ENCODE peak calls at places on chromosomes 6 and 20, in five cellular contexts. C, N, H, E and B are unnamed samples.

GRCh38 chr6:87419266-87419665 is 11.5 kb downstream of the CFAP206 start:
- DNase-seq in C (no peak), N (no peak), H (no peak), E (no peak), B (no peak)

GRCh38 chr6:160500639-160501038 is 152.5 kb downstream of the SLC22A3 start:
- DNase-seq in C (no peak), N (no peak), H (no peak), E (no peak), B (no peak)

GRCh38 chr6:157227202-157228166 is 95.8 kb downstream of the TMEM242 start:
- DNase-seq in C (no peak), N (no peak), H (no peak), E (peak), B (peak)

GRCh38 chr6:67131827-67132226 is 1424.8 kb upstream of the EYS start:
- DNase-seq in C (peak), N (no peak), H (no peak), E (no peak), B (no peak)

GRCh38 chr6:95569560-95569959 is 7.8 kb upstream of the MANEA start:
- DNase-seq in C (no peak), N (no peak), H (no peak), E (no peak), B (no peak)

GRCh38 chr6:81613606-81614005 is 138.9 kb downstream of the TENT5A start:
- DNase-seq in C (no peak), N (no peak), H (no peak), E (no peak), B (no peak)

GRCh38 chr6:2763876-2764540 is 1.2 kb upstream of the WRNIP1 start:
- DNase-seq in C (no peak), N (no peak), H (no peak), E (peak), B (no peak)

GRCh38 chr20:41174373-41174772 is 37.0 kb downstream of the PLCG1 start:
- DNase-seq in C (no peak), N (no peak), H (no peak), E (no peak), B (no peak)

GRCh38 chr20:8756410-8756809 is 312.5 kb upstream of the PLCB4 start:
- DNase-seq in C (no peak), N (no peak), H (no peak), E (no peak), B (no peak)

GRCh38 chr20:44429017-44429339 is 46.7 kb upstream of the TTPAL start:
- DNase-seq in C (no peak), N (no peak), H (no peak), E (no peak), B (no peak)